ENCODE peak calls at places on chromosomes 11 and 22, in eight cellular contexts. I, T, Z, P, A, D, Q and Y are unnamed samples.

GRCh38 chr11:15114501-15115475 is at the start of gene INSC:
- DNase-seq in I (peak; percentile 65), T (no peak), Z (no peak), P (peak; percentile 79), A (no peak), D (no peak), Q (peak; percentile 40), Y (peak; percentile 38)

GRCh38 chr11:61543606-61544306 is 35.2 kb downstream of the LRRC10B start:
- DNase-seq in I (no peak), T (no peak), Z (no peak), P (no peak), A (no peak), D (no peak), Q (no peak), Y (no peak)

GRCh38 chr11:41051919-41052630 is 407.4 kb downstream of the LRRC4C start:
- DNase-seq in I (no peak), T (no peak), Z (no peak), P (no peak), A (no peak), D (no peak), Q (no peak), Y (no peak)

GRCh38 chr22:19629331-19629719 is 85.0 kb upstream of the SEPTIN5 start:
- DNase-seq in I (no peak), T (no peak), Z (no peak), P (no peak), A (no peak), D (no peak), Q (no peak), Y (no peak)

GRCh38 chr11:120023551-120023950 is 114.4 kb downstream of the TRIM29 start:
- DNase-seq in I (no peak), T (no peak), Z (no peak), P (no peak), A (no peak), D (no peak), Q (no peak), Y (no peak)

GRCh38 chr11:104772806-104773241 is 125.4 kb downstream of the CASP12 start:
- DNase-seq in I (no peak), T (peak; percentile 95), Z (no peak), P (no peak), A (peak; percentile 79), D (no peak), Q (no peak), Y (no peak)

GRCh38 chr11:94706211-94706610 is 61.9 kb upstream of the AMOTL1 start:
- DNase-seq in I (no peak), T (no peak), Z (no peak), P (no peak), A (no peak), D (no peak), Q (no peak), Y (no peak)

GRCh38 chr11:61766353-61766841 is 14.0 kb downstream of the MYRF start:
- DNase-seq in I (no peak), T (no peak), Z (no peak), P (no peak), A (no peak), D (no peak), Q (no peak), Y (no peak)

GRCh38 chr22:29000225-29000556 is 61.4 kb downstream of the C22orf31 start:
- DNase-seq in I (no peak), T (no peak), Z (no peak), P (no peak), A (no peak), D (no peak), Q (no peak), Y (no peak)

GRCh38 chr11:3015796-3016195 is 23.7 kb upstream of the NAP1L4 start:
- DNase-seq in I (no peak), T (no peak), Z (no peak), P (no peak), A (no peak), D (no peak), Q (no peak), Y (no peak)

GRCh38 chr11:31871310-31872073 is 60.4 kb upstream of the PAX6 start:
- DNase-seq in I (no peak), T (no peak), Z (no peak), P (no peak), A (no peak), D (no peak), Q (no peak), Y (no peak)
- TF ChIP-seq CTCF in I (no peak), T (no peak), Z (no peak), P (no peak), A (no peak), D (no peak), Q (peak; percentile 1), Y (no peak)

GRCh38 chr11:44947114-44947513 is 3.6 kb downstream of the TP53I11 start:
- DNase-seq in I (no peak), T (no peak), Z (no peak), P (no peak), A (no peak), D (no peak), Q (no peak), Y (no peak)
- TF ChIP-seq CTCF in I (no peak), T (no peak), Z (no peak), P (no peak), A (no peak), D (no peak), Q (no peak), Y (no peak)

DNA sequence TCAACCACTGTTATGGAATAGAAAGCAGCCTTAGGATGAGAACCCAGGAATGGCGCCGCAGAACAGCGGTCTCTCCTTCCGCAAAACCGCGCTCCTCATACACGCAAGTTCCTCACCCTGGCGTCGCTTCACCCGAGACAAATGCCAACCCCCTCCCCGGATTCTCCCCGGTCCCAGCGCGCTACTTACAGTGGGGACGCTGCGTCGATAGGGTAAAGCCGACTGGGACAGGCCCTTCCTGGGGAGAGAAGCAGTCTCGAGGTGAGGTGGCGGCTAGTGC is 287 bp downstream of the RPS13 start:
- DNase-seq in I (peak; percentile 58), T (no peak), Z (no peak), P (no peak), A (no peak), D (no peak), Q (peak; percentile 11), Y (no peak)
- TF ChIP-seq CTCF in I (no peak), T (no peak), Z (no peak), P (no peak), A (no peak), D (no peak), Q (no peak), Y (no peak)

GRCh38 chr11:22670803-22671202 is 4.4 kb downstream of the GAS2 start:
- DNase-seq in I (peak; percentile 9), T (no peak), Z (no peak), P (no peak), A (no peak), D (no peak), Q (no peak), Y (no peak)
- TF ChIP-seq CTCF in I (peak; percentile 18), T (no peak), Z (no peak), P (peak; percentile 51), A (no peak), D (no peak), Q (peak; percentile 65), Y (peak; percentile 31)

GRCh38 chr22:36977401-36977861 is 41.8 kb downstream of the TST start:
- DNase-seq in I (peak; percentile 82), T (no peak), Z (peak; percentile 60), P (peak; percentile 84), A (no peak), D (no peak), Q (peak; percentile 38), Y (peak; percentile 49)
- TF ChIP-seq CTCF in I (peak; percentile 53), T (peak; percentile 43), Z (no peak), P (peak; percentile 61), A (peak; percentile 55), D (no peak), Q (peak; percentile 41), Y (no peak)

DNA sequence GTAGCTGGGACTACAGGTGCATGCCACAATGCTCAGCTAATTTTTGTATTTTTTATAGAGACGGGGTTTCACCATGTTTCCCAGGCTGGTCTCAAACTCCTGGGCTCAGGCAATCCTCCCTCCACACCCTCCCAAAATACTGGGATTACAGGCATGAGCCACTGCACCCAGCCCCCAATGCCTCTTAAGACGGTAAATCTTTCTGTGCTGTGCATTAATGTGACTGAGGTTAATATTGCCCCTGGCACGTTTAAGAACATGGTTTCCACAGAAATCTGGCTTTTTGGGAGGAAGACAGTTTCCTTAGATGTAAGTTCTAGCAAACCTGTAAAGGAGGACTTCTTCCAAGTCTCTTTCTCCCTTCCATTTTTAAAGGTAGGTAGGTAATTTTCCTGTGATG is 6.1 kb upstream of the HORMAD2 start:
- DNase-seq in I (no peak), T (no peak), Z (no peak), P (no peak), A (no peak), D (no peak), Q (no peak), Y (no peak)
- TF ChIP-seq CTCF in I (no peak), T (no peak), Z (no peak), P (no peak), A (no peak), D (no peak), Q (no peak), Y (no peak)

DNA sequence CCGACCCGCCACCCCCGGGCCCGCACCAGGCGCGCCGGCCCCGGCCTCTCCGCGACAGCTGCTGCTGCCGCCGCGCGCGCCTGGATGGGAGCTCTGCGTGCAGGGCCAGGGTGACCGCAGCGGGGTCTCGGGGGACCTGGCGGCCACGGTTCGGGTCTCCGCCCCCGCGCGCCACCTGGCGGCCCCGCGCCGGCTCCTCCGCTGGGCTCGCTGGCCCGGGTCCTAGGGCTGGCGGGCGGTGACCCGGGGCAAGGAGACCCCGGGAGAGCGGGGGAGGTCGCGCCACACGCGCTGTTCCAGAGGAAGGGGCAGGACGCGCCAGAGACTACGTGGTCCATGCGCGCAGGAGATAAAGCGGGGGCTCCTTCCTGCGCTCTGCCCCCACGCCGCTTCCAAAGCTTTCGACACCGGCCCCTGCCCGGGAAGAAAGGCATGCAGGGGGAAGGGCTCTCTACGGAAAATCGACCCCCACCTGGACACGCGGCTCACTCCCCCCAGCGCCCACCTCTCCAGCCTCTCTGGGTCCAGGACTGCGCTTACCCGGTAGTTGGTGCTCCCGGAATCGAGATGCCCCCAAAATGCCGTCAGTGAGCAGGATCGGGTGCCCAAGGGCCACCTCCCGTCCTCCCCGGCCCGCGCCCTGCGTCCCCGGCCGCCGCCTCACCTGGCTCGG is 480 bp downstream of the SHANK2 start:
- DNase-seq in I (peak; percentile 73), T (no peak), Z (peak; percentile 45), P (peak; percentile 87), A (no peak), D (no peak), Q (peak; percentile 57), Y (peak; percentile 84)
- TF ChIP-seq CTCF in I (peak; percentile 39), T (no peak), Z (peak; percentile 40), P (peak; percentile 67), A (peak; percentile 13), D (no peak), Q (peak; percentile 67), Y (peak; percentile 65)

GRCh38 chr11:21514298-21514697 is 678.6 kb upstream of the ANO5 start:
- DNase-seq in I (peak; percentile 53), T (no peak), Z (no peak), P (peak; percentile 27), A (no peak), D (no peak), Q (no peak), Y (peak; percentile 48)
- TF ChIP-seq CTCF in I (no peak), T (no peak), Z (peak; percentile 20), P (peak; percentile 64), A (no peak), D (no peak), Q (peak; percentile 51), Y (peak; percentile 25)